ENCODE peak calls at places on chromosomes 6 and 20, in six cellular contexts. H is stimulated activated CD8-positive, alpha-beta memory T cell treated with anti-CD3 and anti-CD28 coated beads, Interleukin-4, amount 100 ng/mL, for 48 hours; M is NCI-H1417; E is NCI-H2081; G is heart right ventricle; Y is adrenal gland. V is an unnamed sample.

GRCh38 chr6:36432151-36432633 is 10.5 kb downstream of the PXT1 start:
- DNase-seq in H (no peak), G (no peak), E (no peak), M (no peak), Y (no peak), V (no peak)

GRCh38 chr6:33427585-33428218 is 7.8 kb downstream of the SYNGAP1 start:
- DNase-seq in Y (peak), E (peak), M (peak), G (peak), H (peak), V (no peak)

GRCh38 chr20:36493013-36493800 is 48.1 kb upstream of the MYL9 start:
- DNase-seq in H (no peak), Y (no peak), M (no peak), E (peak), G (no peak), V (no peak)

GRCh38 chr6:147906361-147906760 is 397.9 kb downstream of the SAMD5 start:
- DNase-seq in E (no peak), H (no peak), G (no peak), M (no peak), Y (no peak), V (no peak)

GRCh38 chr20:59365611-59366284 is 65.3 kb downstream of the EDN3 start:
- DNase-seq in H (no peak), Y (no peak), E (no peak), M (peak), G (no peak), V (no peak)

GRCh38 chr6:128284128-128284527 is 236.3 kb downstream of the PTPRK start:
- DNase-seq in E (no peak), G (no peak), Y (no peak), H (no peak), M (no peak), V (peak)

GRCh38 chr6:157985378-157986155 is 3.9 kb downstream of the SYNJ2 start:
- DNase-seq in H (no peak), E (peak), Y (no peak), G (no peak), M (peak), V (no peak)

GRCh38 chr6:52164319-52165094 is 21.7 kb upstream of the IL17A start:
- DNase-seq in Y (no peak), H (no peak), M (peak), E (no peak), G (no peak), V (no peak)

GRCh38 chr20:35339007-35339406 is 46.8 kb upstream of the FAM83C start:
- DNase-seq in Y (no peak), M (no peak), H (no peak), G (no peak), E (no peak), V (peak)

GRCh38 chr6:90329397-90330077 is 32.9 kb upstream of the BACH2 start:
- DNase-seq in H (no peak), E (no peak), M (no peak), Y (no peak), G (no peak), V (no peak)

GRCh38 chr20:36645998-36646397 is at the start of gene SLA2:
- DNase-seq in E (no peak), H (peak), M (no peak), G (no peak), Y (no peak), V (no peak)

GRCh38 chr6:2935566-2936291 is 32.6 kb upstream of the SERPINB9 start:
- DNase-seq in Y (no peak), G (no peak), H (peak), E (no peak), M (no peak), V (no peak)

GRCh38 chr20:43915209-43916072 is 789 bp downstream of the TOX2 start:
- DNase-seq in G (peak), M (peak), Y (no peak), E (no peak), H (peak), V (no peak)

GRCh38 chr6:8499540-8499939 is 64.2 kb upstream of the SLC35B3 start:
- DNase-seq in M (no peak), Y (no peak), E (peak), H (no peak), G (no peak), V (no peak)

GRCh38 chr6:17932362-17932852 is 55.0 kb downstream of the KIF13A start:
- DNase-seq in H (no peak), G (no peak), Y (peak), M (no peak), E (no peak), V (peak)

GRCh38 chr6:168122011-168122410 is 43.0 kb upstream of the FRMD1 start:
- DNase-seq in M (no peak), G (no peak), H (peak), Y (peak), E (no peak), V (no peak)

GRCh38 chr20:63689046-63690000 is 7.1 kb upstream of the TNFRSF6B start:
- DNase-seq in G (no peak), M (no peak), E (no peak), Y (no peak), H (no peak), V (no peak)